ENCODE peak calls at places on chromosomes 2 and 18, in ten cellular contexts. G, W, Z, S, Y, K, V, L, R and J are unnamed samples.

GRCh38 chr18:21955757-21956652 is 213.4 kb upstream of the GATA6 start:
- DNase-seq in G (peak), W (peak), Z (peak), S (peak), Y (peak), K (peak), V (peak), L (peak), R (peak), J (peak)

GRCh38 chr2:168671932-168672331 is 130.5 kb upstream of the NOSTRIN start:
- DNase-seq in G (no peak), W (peak), Z (no peak), S (no peak), Y (no peak), K (no peak), V (no peak), L (no peak), R (no peak), J (no peak)

GRCh38 chr2:119494163-119494790 is 30.0 kb downstream of the SCTR start:
- DNase-seq in G (no peak), W (no peak), Z (no peak), S (no peak), Y (no peak), K (no peak), V (no peak), L (no peak), R (no peak), J (no peak)

GRCh38 chr18:61992285-61992684 is 99.5 kb upstream of the RNF152 start:
- DNase-seq in G (no peak), W (peak), Z (no peak), S (no peak), Y (no peak), K (no peak), V (no peak), L (no peak), R (no peak), J (no peak)

GRCh38 chr2:35428548-35428947 is 927.0 kb upstream of the CRIM1 start:
- DNase-seq in G (peak), W (peak), Z (peak), S (peak), Y (no peak), K (no peak), V (peak), L (no peak), R (no peak), J (peak)

GRCh38 chr18:75133721-75134645 is 75.0 kb downstream of the PTGR3 start:
- DNase-seq in G (no peak), W (no peak), Z (no peak), S (no peak), Y (no peak), K (no peak), V (no peak), L (no peak), R (no peak), J (no peak)

GRCh38 chr2:15554525-15555218 is 6.5 kb downstream of the NBAS start:
- DNase-seq in G (no peak), W (no peak), Z (no peak), S (no peak), Y (no peak), K (no peak), V (no peak), L (no peak), R (no peak), J (no peak)

GRCh38 chr2:27705851-27706622 is 42.3 kb downstream of the SLC4A1AP start:
- DNase-seq in G (no peak), W (peak), Z (no peak), S (no peak), Y (no peak), K (no peak), V (no peak), L (no peak), R (peak), J (no peak)

GRCh38 chr2:191917967-191918651 is 71.2 kb upstream of the CAVIN2 start:
- DNase-seq in G (no peak), W (no peak), Z (no peak), S (no peak), Y (no peak), K (no peak), V (no peak), L (no peak), R (no peak), J (no peak)

GRCh38 chr2:1755436-1756191 is 11.3 kb upstream of the PXDN start:
- DNase-seq in G (no peak), W (peak), Z (no peak), S (no peak), Y (no peak), K (no peak), V (no peak), L (no peak), R (no peak), J (no peak)

GRCh38 chr2:226524381-226524843 is 275.2 kb downstream of the IRS1 start:
- DNase-seq in G (no peak), W (peak), Z (no peak), S (no peak), Y (no peak), K (no peak), V (no peak), L (no peak), R (no peak), J (no peak)

GRCh38 chr2:105802587-105802986 is 57.9 kb downstream of the NCK2 start:
- DNase-seq in G (no peak), W (no peak), Z (peak), S (no peak), Y (peak), K (peak), V (no peak), L (no peak), R (no peak), J (peak)

GRCh38 chr18:77102246-77103040 is 30.1 kb downstream of the MBP start:
- DNase-seq in G (no peak), W (peak), Z (peak), S (no peak), Y (peak), K (no peak), V (no peak), L (no peak), R (no peak), J (peak)

GRCh38 chr18:58456625-58457024 is 172.3 kb downstream of the ALPK2 start:
- DNase-seq in G (no peak), W (no peak), Z (no peak), S (no peak), Y (no peak), K (no peak), V (no peak), L (no peak), R (no peak), J (no peak)

GRCh38 chr18:32095156-32095555 is 3.5 kb downstream of the RNF138 start:
- DNase-seq in G (no peak), W (no peak), Z (no peak), S (no peak), Y (no peak), K (no peak), V (no peak), L (no peak), R (no peak), J (peak)

GRCh38 chr18:12247946-12248345 is 6.2 kb upstream of the CIDEA start:
- DNase-seq in G (no peak), W (no peak), Z (no peak), S (no peak), Y (no peak), K (no peak), V (no peak), L (no peak), R (no peak), J (no peak)

GRCh38 chr2:50749226-50749625 is 282.7 kb downstream of the NRXN1 start:
- DNase-seq in G (no peak), W (no peak), Z (no peak), S (no peak), Y (no peak), K (no peak), V (no peak), L (no peak), R (no peak), J (no peak)

GRCh38 chr2:23283653-23284052 is 101.3 kb upstream of the KLHL29 start:
- DNase-seq in G (no peak), W (peak), Z (no peak), S (no peak), Y (no peak), K (no peak), V (no peak), L (no peak), R (no peak), J (no peak)

GRCh38 chr2:9799729-9800632 is 43.3 kb upstream of the TAF1B start:
- DNase-seq in G (peak), W (peak), Z (peak), S (peak), Y (peak), K (peak), V (peak), L (peak), R (peak), J (peak)

GRCh38 chr2:85853499-85854165 is 35.2 kb downstream of the ST3GAL5 start:
- DNase-seq in G (no peak), W (no peak), Z (no peak), S (no peak), Y (peak), K (peak), V (no peak), L (no peak), R (no peak), J (peak)

GRCh38 chr18:63881851-63882250 is 5.7 kb upstream of the SERPINB2 start:
- DNase-seq in G (no peak), W (peak), Z (no peak), S (no peak), Y (no peak), K (no peak), V (no peak), L (no peak), R (no peak), J (peak)

GRCh38 chr2:157492189-157492773 is 48.4 kb upstream of the CYTIP start:
- DNase-seq in G (peak), W (peak), Z (peak), S (peak), Y (peak), K (peak), V (peak), L (peak), R (peak), J (peak)

GRCh38 chr2:63326473-63326872 is 261.8 kb downstream of the WDPCP start:
- DNase-seq in G (no peak), W (no peak), Z (no peak), S (no peak), Y (no peak), K (no peak), V (no peak), L (no peak), R (no peak), J (no peak)

GRCh38 chr2:224948859-224949258 is 93.4 kb downstream of the DOCK10 start:
- DNase-seq in G (no peak), W (peak), Z (no peak), S (no peak), Y (no peak), K (no peak), V (no peak), L (no peak), R (no peak), J (no peak)

GRCh38 chr2:133063792-133064191 is 393.8 kb upstream of the LYPD1 start:
- DNase-seq in G (peak), W (peak), Z (no peak), S (peak), Y (no peak), K (no peak), V (peak), L (no peak), R (no peak), J (peak)

GRCh38 chr2:189506514-189506976 is 65.3 kb downstream of the WDR75 start:
- DNase-seq in G (no peak), W (peak), Z (no peak), S (no peak), Y (no peak), K (no peak), V (no peak), L (no peak), R (no peak), J (peak)

GRCh38 chr2:68594674-68595492 is 48.5 kb upstream of the PROKR1 start:
- DNase-seq in G (peak), W (peak), Z (peak), S (no peak), Y (peak), K (peak), V (peak), L (peak), R (peak), J (peak)

GRCh38 chr2:151056870-151057269 is 204.8 kb downstream of the RBM43 start:
- DNase-seq in G (no peak), W (peak), Z (no peak), S (no peak), Y (no peak), K (no peak), V (no peak), L (no peak), R (no peak), J (no peak)

GRCh38 chr2:135743860-135744259 is 2.2 kb downstream of the UBXN4 start:
- DNase-seq in G (no peak), W (no peak), Z (no peak), S (no peak), Y (no peak), K (no peak), V (no peak), L (no peak), R (no peak), J (no peak)

GRCh38 chr2:25207078-25207545 is 38.7 kb upstream of the POMC start:
- DNase-seq in G (peak), W (no peak), Z (peak), S (no peak), Y (no peak), K (no peak), V (no peak), L (no peak), R (no peak), J (peak)